ENCODE peak calls at places on chromosomes 2 and 18, in eight cellular contexts. L is IMR-90; Z is mucosa of descending colon; K is GM13976; E is endodermal cell; M is choroid plexus epithelial cell; Q is body of pancreas; H is CD4-positive, alpha-beta T cell. W is an unnamed sample.

GRCh38 chr2:108701208-108701607 is 18.1 kb upstream of the RANBP2 start:
- DNase-seq in L (no peak), K (no peak), M (no peak), Q (no peak), E (no peak), Z (no peak), H (no peak), W (no peak)

GRCh38 chr2:19863303-19864041 is 38.3 kb downstream of the TTC32 start:
- DNase-seq in Z (peak; percentile 70), E (peak; percentile 97), Q (peak; percentile 77), M (peak; percentile 64), H (peak; percentile 61), L (peak; percentile 45), K (peak; percentile 90), W (peak; percentile 74)

GRCh38 chr2:123164216-123164615 is 860.9 kb upstream of the CNTNAP5 start:
- DNase-seq in E (no peak), M (peak; percentile 2), Z (no peak), H (no peak), Q (no peak), K (no peak), L (no peak), W (no peak)

GRCh38 chr2:217966399-217967068 is 36.3 kb downstream of the TNS1 start:
- DNase-seq in K (no peak), Z (no peak), L (peak; percentile 54), H (no peak), E (no peak), M (peak; percentile 68), Q (peak; percentile 4), W (no peak)

GRCh38 chr18:45441110-45441842 is 174.0 kb upstream of the SLC14A2 start:
- DNase-seq in M (peak; percentile 18), H (no peak), Q (no peak), E (no peak), L (peak; percentile 4), Z (peak; percentile 20), K (no peak), W (no peak)

GRCh38 chr2:19711470-19712372 is 190.1 kb downstream of the TTC32 start:
- DNase-seq in M (peak; percentile 96), E (peak; percentile 82), Q (peak; percentile 12), Z (peak; percentile 30), H (no peak), K (no peak), L (peak; percentile 98), W (no peak)

GRCh38 chr2:80086831-80087230 is 217.7 kb downstream of the LRRTM1 start:
- DNase-seq in Q (no peak), L (peak; percentile 94), Z (no peak), M (peak; percentile 5), K (no peak), H (no peak), E (no peak), W (no peak)

GRCh38 chr2:95300391-95300938 is 3.3 kb downstream of the KCNIP3 start:
- DNase-seq in L (no peak), Z (peak; percentile 29), H (no peak), Q (peak; percentile 84), K (no peak), M (peak; percentile 18), E (peak; percentile 59), W (no peak)

GRCh38 chr2:37652199-37652640 is 19.2 kb downstream of the CDC42EP3 start:
- DNase-seq in K (no peak), E (no peak), H (no peak), Q (no peak), Z (no peak), M (peak; percentile 89), L (peak; percentile 97), W (no peak)

GRCh38 chr2:58483307-58483706 is 242.2 kb upstream of the FANCL start:
- DNase-seq in L (no peak), Z (no peak), H (no peak), Q (no peak), E (no peak), K (no peak), M (no peak), W (no peak)

GRCh38 chr2:130342533-130343275 is at the start of gene IMP4:
- DNase-seq in Q (peak; percentile 98), H (peak; percentile 90), Z (peak; percentile 98), L (peak; percentile 100), E (peak; percentile 98), M (peak; percentile 100), K (peak; percentile 94), W (peak; percentile 97)
- TF ChIP-seq CTCF in Q (peak; percentile 44), H (peak; percentile 46), Z (peak; percentile 7), L (peak; percentile 25), E (peak; percentile 65), M (peak; percentile 52), K (peak; percentile 49), W (no peak)

GRCh38 chr2:76157531-76157930 is 446.8 kb upstream of the GCFC2 start:
- DNase-seq in Q (no peak), Z (no peak), H (no peak), E (no peak), K (no peak), L (peak; percentile 4), M (no peak), W (no peak)

GRCh38 chr2:76163860-76164259 is 453.1 kb upstream of the GCFC2 start:
- DNase-seq in Q (no peak), L (no peak), K (no peak), E (no peak), M (no peak), H (no peak), Z (no peak), W (no peak)

GRCh38 chr2:76154981-76155380 is 444.3 kb upstream of the GCFC2 start:
- DNase-seq in H (no peak), E (no peak), Q (no peak), Z (no peak), M (no peak), L (no peak), K (no peak), W (no peak)

GRCh38 chr2:76160683-76161082 is 450.0 kb upstream of the GCFC2 start:
- DNase-seq in Q (no peak), M (no peak), E (no peak), K (no peak), Z (no peak), H (no peak), L (no peak), W (no peak)
- TF ChIP-seq CTCF in Q (no peak), M (no peak), E (peak; percentile 50), K (no peak), Z (no peak), H (no peak), L (no peak), W (no peak)

GRCh38 chr2:238689871-238690672 is 157.8 kb upstream of the TWIST2 start:
- DNase-seq in M (no peak), K (no peak), L (no peak), E (no peak), Z (no peak), H (no peak), Q (no peak), W (no peak)
- TF ChIP-seq CTCF in M (no peak), K (no peak), L (no peak), E (no peak), Z (no peak), H (no peak), Q (no peak), W (no peak)

DNA sequence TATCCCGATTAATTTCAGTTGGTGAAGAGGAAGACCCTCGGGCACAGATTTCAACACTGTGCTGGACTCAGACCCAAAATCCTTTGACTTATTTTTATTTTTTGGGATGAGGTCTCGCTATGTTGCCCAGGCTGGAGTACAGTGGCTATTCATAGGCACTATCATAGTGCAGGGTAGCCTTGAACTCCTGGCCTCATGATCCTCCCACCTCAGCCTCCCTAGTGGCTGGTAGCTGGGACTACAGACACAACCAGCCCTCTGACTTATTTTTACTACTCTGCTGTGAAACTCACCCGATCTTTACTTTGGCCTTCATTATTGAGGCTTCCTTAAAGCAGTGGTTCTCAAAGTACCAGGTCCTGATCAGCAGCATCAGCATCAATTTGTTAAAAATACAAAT is 18.2 kb upstream of the ADAM17 start:
- DNase-seq in H (no peak), L (no peak), M (no peak), Q (no peak), K (no peak), Z (no peak), E (no peak), W (no peak)
- TF ChIP-seq CTCF in H (no peak), L (no peak), M (no peak), Q (no peak), K (no peak), Z (no peak), E (peak; percentile 71), W (no peak)

GRCh38 chr2:30707304-30707903 is 99.8 kb downstream of the CAPN13 start:
- DNase-seq in M (no peak), H (no peak), Q (no peak), Z (no peak), K (no peak), L (no peak), E (no peak), W (no peak)

GRCh38 chr2:30710461-30710860 is 96.8 kb downstream of the CAPN13 start:
- DNase-seq in H (no peak), Z (no peak), M (no peak), L (no peak), Q (no peak), E (no peak), K (no peak), W (no peak)

GRCh38 chr2:30709516-30709915 is 97.7 kb downstream of the CAPN13 start:
- DNase-seq in Q (no peak), E (no peak), M (no peak), H (no peak), K (no peak), Z (no peak), L (no peak), W (no peak)

GRCh38 chr2:30710016-30710415 is 97.2 kb downstream of the CAPN13 start:
- DNase-seq in Z (no peak), Q (no peak), K (no peak), H (no peak), E (no peak), M (no peak), L (no peak), W (no peak)

DNA sequence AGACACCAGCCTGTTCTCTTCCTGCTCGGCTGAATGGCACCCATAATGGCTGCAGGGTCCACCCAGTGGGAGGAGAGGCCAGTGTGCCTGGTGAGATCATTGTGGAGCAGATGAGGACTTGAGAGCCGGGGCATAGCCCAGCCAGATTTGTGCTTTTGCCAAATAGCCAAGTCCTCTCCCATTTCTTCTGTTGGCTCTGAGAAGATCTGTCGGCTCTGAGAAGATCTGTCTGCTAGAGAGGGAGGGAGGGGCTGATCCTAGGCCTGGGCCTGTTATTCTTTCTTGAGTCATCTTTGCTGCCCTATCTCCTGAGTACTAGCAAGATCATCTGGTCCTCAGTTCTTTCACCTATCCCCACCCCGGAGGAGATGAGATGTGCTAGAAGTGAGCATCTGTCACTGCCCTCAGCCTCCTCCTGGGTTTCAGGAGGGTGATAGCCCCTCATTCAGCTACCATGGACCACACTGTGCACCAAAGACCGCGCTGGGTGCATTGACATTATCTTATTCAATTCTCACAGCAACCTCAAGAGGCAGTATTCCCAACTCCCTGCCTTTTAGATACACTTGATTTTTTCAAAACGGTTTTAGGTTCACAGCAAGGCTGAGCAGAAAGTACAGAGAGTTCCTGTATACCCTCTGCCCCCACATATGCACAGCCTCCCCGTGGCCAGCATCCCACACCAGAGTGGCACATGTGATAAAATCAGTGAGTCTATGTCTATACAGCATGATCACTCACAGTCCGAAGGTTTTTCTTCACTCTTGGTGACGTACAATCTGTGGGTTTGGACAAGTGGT is 98.6 kb downstream of the CAPN13 start:
- DNase-seq in L (peak; percentile 47), Z (no peak), Q (no peak), K (no peak), H (no peak), M (peak; percentile 58), E (no peak), W (no peak)
- TF ChIP-seq CTCF in L (peak; percentile 38), Z (no peak), Q (peak; percentile 25), K (peak; percentile 8), H (no peak), M (peak; percentile 66), E (peak; percentile 63), W (peak; percentile 35)